ENCODE peak calls at places on chromosomes 6 and 20, in six cellular contexts. Z, O, T, K, G and L are unnamed samples.

GRCh38 chr20:15756401-15756800 is 816.8 kb downstream of the KIF16B start:
- DNase-seq in Z (no peak), O (no peak), T (no peak), K (no peak), G (no peak), L (no peak)

GRCh38 chr6:54206510-54206909 is 95.3 kb downstream of the MLIP start:
- DNase-seq in Z (no peak), O (no peak), T (no peak), K (no peak), G (no peak), L (no peak)

GRCh38 chr6:127186889-127187288 is 68.4 kb downstream of the RSPO3 start:
- DNase-seq in Z (no peak), O (no peak), T (peak), K (no peak), G (peak), L (no peak)

GRCh38 chr6:25401711-25402110 is 122.5 kb downstream of the CARMIL1 start:
- DNase-seq in Z (no peak), O (no peak), T (no peak), K (no peak), G (no peak), L (no peak)

GRCh38 chr20:513429-513828 is 30.2 kb downstream of the CSNK2A1 start:
- DNase-seq in Z (peak), O (no peak), T (no peak), K (no peak), G (no peak), L (no peak)

GRCh38 chr20:57665589-57665971 is 44.2 kb downstream of the PMEPA1 start:
- DNase-seq in Z (no peak), O (no peak), T (no peak), K (no peak), G (no peak), L (no peak)

GRCh38 chr6:136525586-136526195 is 24.5 kb downstream of the MAP7 start:
- DNase-seq in Z (no peak), O (no peak), T (no peak), K (no peak), G (no peak), L (no peak)

GRCh38 chr6:89260832-89261231 is 43.7 kb upstream of the GABRR1 start:
- DNase-seq in Z (no peak), O (no peak), T (no peak), K (no peak), G (no peak), L (peak)

GRCh38 chr20:50931048-50931305 is 260 bp downstream of the ADNP start:
- DNase-seq in Z (no peak), O (no peak), T (no peak), K (no peak), G (no peak), L (no peak)

GRCh38 chr20:50932016-50932338 is 740 bp upstream of the ADNP start:
- DNase-seq in Z (no peak), O (no peak), T (no peak), K (no peak), G (no peak), L (no peak)

GRCh38 chr20:50932881-50933280 is 1.6 kb upstream of the ADNP start:
- DNase-seq in Z (peak), O (no peak), T (no peak), K (no peak), G (no peak), L (no peak)

GRCh38 chr20:50930139-50931047 is 844 bp downstream of the ADNP start:
- DNase-seq in Z (no peak), O (no peak), T (no peak), K (peak), G (no peak), L (no peak)

GRCh38 chr20:50931306-50932015 is at the start of gene ADNP:
- DNase-seq in Z (peak), O (peak), T (peak), K (peak), G (peak), L (peak)
- H3K18ac ChIP-seq in Z (peak), O (peak), T (peak), K (peak), G (peak), L (peak)

DNA sequence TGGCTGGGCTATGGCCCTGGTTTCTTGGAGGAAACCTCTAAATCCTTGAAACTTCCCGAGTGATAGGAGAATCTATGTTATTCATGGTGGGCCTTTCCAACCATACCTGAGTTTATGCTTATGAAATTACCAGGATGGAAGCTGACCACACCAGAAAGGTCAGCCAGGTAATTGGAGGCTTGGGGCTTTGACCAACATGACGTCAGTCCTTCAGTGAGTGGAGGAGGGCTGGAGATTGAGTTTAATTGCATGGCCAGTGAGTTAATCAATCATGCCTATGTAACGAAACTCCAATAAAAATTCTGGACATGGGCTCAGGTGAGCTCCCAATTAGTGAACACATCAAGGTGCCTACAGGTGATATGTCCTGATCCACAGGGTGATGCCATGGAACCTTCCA is 106.3 kb downstream of the CDH26 start:
- DNase-seq in Z (no peak), O (no peak), T (no peak), K (no peak), G (peak), L (no peak)
- H2BK15ac ChIP-seq in Z (no peak), O (no peak), T (no peak), K (no peak), G (no peak), L (no peak)

GRCh38 chr6:44246663-44247337 is at the start of gene HSP90AB1:
- DNase-seq in Z (peak), O (peak), T (peak), K (peak), G (peak), L (peak)
- H2BK5ac ChIP-seq in Z (peak), O (peak), T (peak), K (peak), G (no peak), L (peak)

DNA sequence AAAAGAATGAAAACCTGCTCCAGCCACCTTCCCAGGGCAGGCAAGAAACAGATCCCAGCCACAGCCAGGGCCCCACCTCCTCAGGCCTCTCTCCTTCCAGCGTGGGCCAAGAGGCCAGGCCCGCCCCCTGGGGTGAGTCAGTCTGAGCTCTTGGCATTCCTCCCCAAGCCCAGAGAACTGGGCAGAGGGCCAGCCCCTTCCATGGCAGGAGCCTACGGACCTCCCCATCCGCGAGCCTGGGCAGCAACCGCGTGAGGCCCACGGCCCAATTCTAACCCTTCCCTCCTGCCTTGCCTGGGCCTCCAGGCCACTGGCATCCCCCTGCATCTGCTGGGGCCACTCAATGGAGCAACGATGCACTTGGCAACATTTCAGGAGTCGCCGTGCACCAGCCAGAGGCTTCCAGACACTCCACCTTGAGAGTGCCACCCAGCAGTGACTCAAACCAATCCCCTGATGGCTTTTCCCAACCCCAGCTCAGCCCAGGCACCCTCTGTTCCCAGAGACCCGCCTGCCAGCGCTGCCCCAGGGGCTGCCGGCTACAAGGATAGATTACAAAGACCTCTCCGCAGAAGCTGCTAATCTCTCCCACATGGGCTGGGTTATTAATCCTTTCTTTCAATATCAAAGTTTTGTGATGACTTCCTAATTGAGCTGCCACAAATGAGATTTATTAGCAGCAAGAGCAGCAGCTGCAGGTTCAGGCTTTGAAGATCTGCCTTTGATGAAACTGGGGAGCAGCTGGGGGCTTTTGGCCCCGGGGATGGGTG is 85.8 kb downstream of the NFATC2 start:
- DNase-seq in Z (peak), O (no peak), T (peak), K (no peak), G (peak), L (peak)
- H3K18ac ChIP-seq in Z (no peak), O (no peak), T (no peak), K (peak), G (no peak), L (peak)

GRCh38 chr6:131367206-131367873 is 205.7 kb upstream of the ARG1 start:
- DNase-seq in Z (no peak), O (no peak), T (no peak), K (no peak), G (no peak), L (no peak)

GRCh38 chr6:131368077-131368911 is 204.7 kb upstream of the ARG1 start:
- DNase-seq in Z (no peak), O (no peak), T (peak), K (no peak), G (no peak), L (no peak)

GRCh38 chr6:131377112-131377511 is 195.9 kb upstream of the ARG1 start:
- DNase-seq in Z (no peak), O (no peak), T (no peak), K (no peak), G (no peak), L (no peak)

DNA sequence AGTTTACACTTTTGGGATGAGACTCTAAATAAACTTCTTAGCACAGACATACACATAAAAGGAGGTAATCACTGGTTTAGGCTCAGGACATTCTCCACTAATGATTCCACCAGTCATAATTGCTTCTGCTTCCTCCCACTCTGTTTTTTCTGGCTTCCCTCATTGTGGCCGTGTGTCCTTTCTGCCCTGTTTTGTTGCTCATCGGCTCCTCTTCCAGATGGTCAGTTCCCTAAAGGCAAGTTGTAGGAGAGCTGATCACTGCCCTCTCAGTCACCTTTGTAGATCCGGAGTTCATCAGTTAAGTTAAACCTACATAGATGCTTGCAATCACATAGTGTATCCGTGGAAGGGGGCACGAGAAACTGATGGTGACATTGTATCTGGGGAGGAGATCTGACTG is 200.5 kb upstream of the ARG1 start:
- DNase-seq in Z (no peak), O (no peak), T (no peak), K (no peak), G (no peak), L (no peak)
- H2BK15ac ChIP-seq in Z (no peak), O (no peak), T (no peak), K (no peak), G (no peak), L (no peak)

GRCh38 chr20:31633339-31633914 is 4.3 kb upstream of the COX4I2 start:
- DNase-seq in Z (peak), O (no peak), T (no peak), K (no peak), G (no peak), L (no peak)
- H2BK5ac ChIP-seq in Z (no peak), O (peak), T (no peak), K (peak), G (no peak), L (no peak)

DNA sequence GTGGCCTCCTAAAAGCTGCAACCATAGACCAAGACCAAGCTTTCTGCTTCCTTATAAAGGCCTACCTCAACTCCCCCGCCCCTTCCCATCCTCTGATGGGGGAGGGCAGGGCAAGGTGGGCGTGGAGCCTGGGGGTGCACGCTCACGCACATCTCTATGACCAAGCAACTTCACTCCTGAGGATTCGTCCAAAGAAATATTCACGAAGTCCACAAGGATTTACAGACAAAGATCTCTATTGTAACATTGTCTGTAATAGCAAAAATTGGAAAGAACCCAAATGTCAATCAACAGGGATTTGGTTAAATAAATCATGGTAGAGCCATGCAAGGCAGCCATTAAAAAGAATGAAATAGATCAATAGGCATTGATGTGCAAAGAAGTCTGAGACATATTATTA is 130.4 kb upstream of the AFDN start:
- DNase-seq in Z (no peak), O (no peak), T (no peak), K (no peak), G (no peak), L (no peak)
- H3K18ac ChIP-seq in Z (no peak), O (no peak), T (no peak), K (no peak), G (no peak), L (no peak)